ENCODE peak calls at places on chromosomes 4 and X, in four cellular contexts. I is brain microvascular endothelial cell, H is psoas muscle, M is IMR-90. J is an unnamed sample.

GRCh38 chr4:1245481-1246051 is 3.4 kb downstream of the CTBP1 start:
- DNase-seq in I (no peak), H (peak; percentile 13), M (no peak), J (no peak)

GRCh38 chr4:83150563-83151330 is 36.2 kb upstream of the PLAC8 start:
- DNase-seq in I (peak; percentile 19), H (no peak), M (no peak), J (peak; percentile 33)

GRCh38 chr4:89055157-89056080 is 1.6 kb downstream of the FAM13A start:
- DNase-seq in I (no peak), H (no peak), M (no peak), J (no peak)

GRCh38 chrX:149652232-149652981 is 20.8 kb upstream of the TMEM185A start:
- DNase-seq in I (no peak), H (no peak), M (no peak), J (no peak)

GRCh38 chrX:17613979-17614572 is 123.2 kb upstream of the SCML1 start:
- DNase-seq in I (no peak), H (no peak), M (peak; percentile 51), J (no peak)

GRCh38 chrX:113422323-113422722 is 581.7 kb upstream of the AMOT start:
- DNase-seq in I (no peak), H (no peak), M (no peak), J (no peak)

GRCh38 chr4:121789960-121790829 is 10.9 kb upstream of the EXOSC9 start:
- DNase-seq in I (peak; percentile 49), H (no peak), M (peak; percentile 86), J (no peak)

GRCh38 chr4:173420324-173420752 is 21.4 kb upstream of the SCRG1 start:
- DNase-seq in I (no peak), H (no peak), M (peak; percentile 28), J (no peak)

GRCh38 chr4:118683513-118683912 is 1.7 kb upstream of the METTL14 start:
- DNase-seq in I (no peak), H (no peak), M (no peak), J (peak; percentile 52)

GRCh38 chr4:174663254-174663653 is 141.0 kb upstream of the HPGD start:
- DNase-seq in I (no peak), H (no peak), M (peak; percentile 1), J (no peak)

GRCh38 chrX:155767101-155767878 is 113.9 kb upstream of the VAMP7 start:
- DNase-seq in I (peak; percentile 63), H (peak; percentile 21), M (peak; percentile 74), J (no peak)

DNA sequence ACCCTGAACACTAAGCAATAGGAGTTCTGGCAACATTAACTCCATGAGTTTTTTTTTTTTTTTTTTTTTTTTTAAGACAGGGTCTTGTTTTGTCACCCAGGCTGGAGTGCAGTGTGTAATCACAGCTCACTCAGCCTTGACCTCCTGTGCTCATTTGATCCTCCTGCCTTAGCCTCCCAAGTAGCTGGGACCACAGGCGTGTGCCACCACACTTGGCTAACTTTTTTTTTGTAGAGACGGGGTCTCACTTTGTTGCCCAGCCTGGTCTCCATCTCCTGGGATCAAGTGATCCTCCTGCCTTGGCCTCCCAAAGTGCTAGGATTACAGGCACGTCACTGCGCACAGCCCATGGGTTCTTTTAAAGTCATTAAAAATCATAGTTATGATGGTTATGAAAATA is 5.1 kb downstream of the RHOH start:
- DNase-seq in I (no peak), H (no peak), M (no peak), J (no peak)
- H3K27ac ChIP-seq in I (no peak overlapping the region), H (no peak overlapping the region), M (no peak overlapping the region), J (peak overlapping the region; percentile 82)

GRCh38 chr4:7068883-7069282 is 1.0 kb upstream of the GRPEL1 start:
- DNase-seq in I (no peak), H (no peak), M (no peak), J (no peak)
- H3K27ac ChIP-seq in I (no peak overlapping the region), H (peak overlapping the region; percentile 93), M (peak overlapping the region; percentile 19), J (peak overlapping the region; percentile 71)

DNA sequence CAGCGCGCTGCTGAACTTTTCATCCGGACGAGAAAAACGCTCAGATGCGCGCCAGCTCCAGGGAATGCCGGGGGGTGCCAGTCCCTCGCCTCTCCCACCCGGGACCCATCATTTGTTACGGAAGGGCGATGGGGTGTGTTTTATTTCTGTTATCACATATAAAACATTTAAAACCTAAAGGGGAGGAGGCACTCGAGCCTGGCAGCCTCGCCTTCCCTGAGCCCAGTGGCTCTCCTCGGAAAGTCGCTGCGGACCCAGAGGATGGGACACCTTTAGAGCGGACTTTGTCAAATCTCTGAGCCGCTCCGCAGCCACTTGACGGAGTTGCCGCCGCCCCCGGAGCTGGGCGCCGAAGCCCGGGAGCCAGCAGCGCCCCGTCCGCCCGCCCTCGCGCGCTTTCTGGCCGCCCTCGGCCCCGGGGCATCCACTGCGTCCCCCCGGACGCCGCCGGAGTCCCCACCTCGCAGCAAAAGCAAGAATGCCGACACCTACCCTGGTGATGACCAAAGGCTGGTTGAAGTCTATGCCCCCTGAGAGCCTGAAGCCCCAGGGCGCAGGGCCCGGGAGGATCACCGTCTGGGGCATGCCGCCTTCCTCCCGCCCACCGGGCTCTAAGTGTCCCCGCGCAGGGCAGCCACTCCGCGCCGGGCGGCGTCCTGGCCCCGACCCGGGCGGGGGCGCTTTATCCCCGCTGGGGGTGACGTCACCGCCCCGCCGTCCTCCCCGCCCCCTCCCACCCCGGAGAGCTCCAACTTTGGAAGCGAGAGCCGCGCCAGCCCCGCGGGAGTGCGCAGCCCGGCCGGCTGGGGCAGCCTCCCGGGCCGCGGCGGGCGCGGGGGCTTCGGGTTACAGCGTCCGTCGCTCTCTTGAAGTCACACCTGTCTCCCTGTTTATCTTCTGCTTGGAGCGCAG is at the start of gene PDLIM3:
- DNase-seq in I (peak; percentile 19), H (peak; percentile 83), M (peak; percentile 30), J (no peak)
- H3K27ac ChIP-seq in I (peak within 1 kb of the TSS; percentile 33), H (peak within 1 kb of the TSS; percentile 99), M (peak within 1 kb of the TSS; percentile 23), J (no peak within 1 kb of the TSS)

DNA sequence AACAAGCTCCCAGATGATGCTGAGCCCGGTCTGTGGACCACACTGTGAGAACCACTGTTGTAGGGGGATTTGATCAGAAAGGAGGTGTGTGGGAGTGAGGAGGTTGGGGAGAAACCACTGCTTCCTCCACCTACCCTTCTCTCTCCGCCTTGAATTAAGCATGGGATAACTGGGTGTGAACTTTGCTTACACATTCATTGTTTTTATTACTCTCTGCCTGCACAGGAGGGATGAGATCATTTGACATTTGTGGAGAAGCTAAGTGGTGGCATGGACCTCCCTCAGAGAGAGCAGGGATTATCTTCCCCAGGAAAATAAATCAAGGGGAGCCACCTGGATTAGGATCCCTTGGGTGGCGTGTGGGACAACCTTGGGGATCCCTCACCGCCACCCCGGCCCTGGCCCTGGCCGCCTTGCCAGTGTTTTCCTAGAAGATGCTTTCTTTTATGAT is 212.1 kb upstream of the ATP6AP2 start:
- DNase-seq in I (no peak), H (no peak), M (no peak), J (no peak)
- H3K27ac ChIP-seq in I (no peak overlapping the region), H (no peak overlapping the region), M (no peak overlapping the region), J (no peak overlapping the region)

GRCh38 chr4:77127837-77128621 is 29.0 kb upstream of the CCNG2 start:
- DNase-seq in I (no peak), H (no peak), M (no peak), J (no peak)
- H3K27ac ChIP-seq in I (no peak overlapping the region), H (peak overlapping the region; percentile 38), M (no peak overlapping the region), J (peak overlapping the region; percentile 84)

J was measured in HL-60.